ENCODE peak calls at places on chromosomes 4 and X, in six cellular contexts. T is GM23338; Y is Peyer's patch; H is effector memory CD4-positive, alpha-beta T cell; C is heart right ventricle; U is kidney. L is an unnamed sample.

GRCh38 chrX:151596282-151596681 is 32.8 kb downstream of the PASD1 start:
- DNase-seq in H (no peak), C (no peak), T (peak; percentile 2), U (no peak), Y (no peak), L (no peak)

GRCh38 chr4:186203391-186203802 is 12.0 kb downstream of the CYP4V2 start:
- DNase-seq in U (no peak), Y (no peak), H (no peak), T (no peak), C (no peak), L (no peak)

GRCh38 chrX:21798677-21799219 is 40.7 kb upstream of the MBTPS2 start:
- DNase-seq in H (no peak), C (no peak), T (no peak), U (no peak), Y (no peak), L (no peak)

GRCh38 chrX:80430826-80431501 is 10.7 kb downstream of the TENT5D start:
- DNase-seq in Y (no peak), C (no peak), H (no peak), U (no peak), T (peak; percentile 40), L (no peak)

GRCh38 chr4:166941629-166942028 is 292.7 kb downstream of the SPOCK3 start:
- DNase-seq in Y (no peak), U (no peak), T (no peak), C (no peak), H (no peak), L (no peak)

GRCh38 chrX:135489542-135489941 is 30.9 kb upstream of the INTS6L start:
- DNase-seq in H (no peak), T (no peak), Y (no peak), U (no peak), C (no peak), L (no peak)

GRCh38 chrX:119757979-119758681 is at the start of gene SOWAHD:
- DNase-seq in H (peak; percentile 24), U (peak; percentile 77), C (peak; percentile 34), T (peak; percentile 73), Y (peak; percentile 85), L (no peak)

GRCh38 chr4:40579983-40580382 is 49.7 kb downstream of the RBM47 start:
- DNase-seq in Y (no peak), U (no peak), C (no peak), T (no peak), H (no peak), L (no peak)

GRCh38 chr4:165384608-165385007 is 5.8 kb downstream of the CPE start:
- DNase-seq in U (no peak), T (peak; percentile 33), H (no peak), C (no peak), Y (no peak), L (no peak)

GRCh38 chr4:185510803-185511202 is 24.5 kb downstream of the PDLIM3 start:
- DNase-seq in C (no peak), T (no peak), Y (no peak), U (no peak), H (no peak), L (no peak)

GRCh38 chrX:13669246-13669689 is 16.3 kb downstream of the TCEANC start:
- DNase-seq in H (peak; percentile 43), T (no peak), U (peak; percentile 80), C (no peak), Y (peak; percentile 76), L (peak; percentile 66)

GRCh38 chrX:123927845-123928244 is 33.7 kb upstream of the STAG2 start:
- DNase-seq in C (no peak), H (no peak), Y (no peak), T (no peak), U (no peak), L (no peak)

GRCh38 chrX:44306336-44306735 is 37.1 kb downstream of the EFHC2 start:
- DNase-seq in C (no peak), T (no peak), Y (no peak), H (no peak), U (no peak), L (no peak)

GRCh38 chrX:107996124-107996523 is 14.0 kb upstream of the TEX13B start:
- DNase-seq in H (no peak), C (no peak), T (no peak), Y (no peak), U (no peak), L (no peak)

GRCh38 chr4:167234388-167234881 is at the start of gene SPOCK3:
- DNase-seq in C (peak; percentile 21), H (no peak), U (peak; percentile 73), T (peak; percentile 71), Y (no peak), L (no peak)

GRCh38 chr4:48699470-48699869 is 80.6 kb downstream of the FRYL start:
- DNase-seq in C (no peak), Y (no peak), U (no peak), H (no peak), T (no peak), L (no peak)
- H3K4me1 ChIP-seq in C (peaks cover 22% of the 10 kb centered on the region), Y (peaks cover 3% of the 10 kb centered on the region), U (peaks cover 8% of the 10 kb centered on the region), H (peaks cover 8% of the 10 kb centered on the region), T (peaks cover 42% of the 10 kb centered on the region), L (no peaks in the 10 kb centered on the region)

GRCh38 chrX:69154051-69154450 is 11.2 kb downstream of the PJA1 start:
- DNase-seq in Y (no peak), U (no peak), H (no peak), T (no peak), C (no peak), L (no peak)
- H3K4me1 ChIP-seq in Y (no peaks in the 10 kb centered on the region), U (no peaks in the 10 kb centered on the region), H (no peaks in the 10 kb centered on the region), T (peaks cover 43% of the 10 kb centered on the region), C (peaks cover 9% of the 10 kb centered on the region), L (no peaks in the 10 kb centered on the region)

GRCh38 chr4:184473265-184473514 is 1.2 kb downstream of the IRF2 start:
- DNase-seq in Y (no peak), T (no peak), H (no peak), U (no peak), C (no peak), L (no peak)

GRCh38 chr4:184474261-184475095 is at the start of gene IRF2:
- DNase-seq in Y (peak; percentile 99), C (peak; percentile 97), U (peak; percentile 99), H (peak; percentile 95), T (peak; percentile 96), L (peak; percentile 98)

GRCh38 chr4:184473515-184474260 is 662 bp downstream of the IRF2 start:
- DNase-seq in T (peak; percentile 61), U (peak; percentile 85), Y (peak; percentile 65), H (peak; percentile 37), C (peak; percentile 49), L (no peak)

GRCh38 chr4:184471872-184472539 is 2.3 kb downstream of the IRF2 start:
- DNase-seq in C (no peak), U (no peak), T (no peak), Y (no peak), H (no peak), L (no peak)

DNA sequence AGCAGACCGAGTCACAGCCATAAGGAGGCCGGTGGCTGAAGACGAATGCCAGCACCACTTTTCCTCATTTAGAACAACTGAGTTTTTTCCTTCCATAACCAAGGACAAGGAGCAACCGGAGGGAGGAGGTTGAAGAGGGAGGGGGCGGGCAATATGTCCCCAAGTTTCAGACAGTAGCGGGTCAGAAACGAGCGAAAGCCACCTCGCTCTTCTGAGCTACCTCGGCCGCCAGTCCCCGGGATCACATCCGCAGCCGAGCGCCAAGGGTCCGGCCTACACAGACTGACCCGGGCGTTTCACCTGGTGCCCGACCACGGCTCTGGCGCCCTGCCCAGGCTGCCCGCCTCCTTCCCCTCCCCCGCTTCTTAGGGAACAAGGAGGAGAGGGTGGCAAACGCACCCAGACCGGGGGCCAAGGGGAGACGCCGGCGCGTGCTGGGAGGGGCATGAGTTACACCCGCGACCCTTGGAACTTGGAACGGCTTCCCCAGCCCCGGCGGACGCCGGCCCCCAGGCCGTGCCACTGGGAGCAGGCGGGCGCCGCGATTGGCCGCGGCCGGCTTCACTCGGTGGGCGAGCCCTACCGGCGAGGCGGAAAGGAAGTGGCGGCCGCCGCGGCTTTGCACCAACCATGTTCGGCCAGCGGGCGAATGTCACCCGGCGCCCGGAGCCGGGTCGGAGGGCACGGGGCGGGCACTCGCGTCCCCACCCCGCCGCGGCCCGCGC is 1.6 kb downstream of the IRF2 start:
- DNase-seq in U (peak; percentile 95), T (peak; percentile 79), C (peak; percentile 87), Y (peak; percentile 93), H (peak; percentile 53), L (peak; percentile 73)
- H3K4me1 ChIP-seq in U (peaks cover 23% of the 10 kb centered on the region), T (peaks cover 30% of the 10 kb centered on the region), C (peaks cover 71% of the 10 kb centered on the region), Y (no peaks in the 10 kb centered on the region), H (peaks cover 27% of the 10 kb centered on the region), L (peaks cover 58% of the 10 kb centered on the region)

GRCh38 chrX:75210602-75211001 is 54.5 kb upstream of the ABCB7 start:
- DNase-seq in C (no peak), Y (no peak), U (no peak), T (no peak), H (no peak), L (no peak)
- H3K4me1 ChIP-seq in C (no peaks in the 10 kb centered on the region), Y (no peaks in the 10 kb centered on the region), U (no peaks in the 10 kb centered on the region), T (no peaks in the 10 kb centered on the region), H (no peaks in the 10 kb centered on the region), L (no peaks in the 10 kb centered on the region)

GRCh38 chr4:89287945-89288344 is 19.7 kb downstream of the GPRIN3 start:
- DNase-seq in C (no peak), Y (no peak), T (no peak), U (no peak), H (no peak), L (no peak)

GRCh38 chr4:89283975-89284556 is 23.5 kb downstream of the GPRIN3 start:
- DNase-seq in T (no peak), Y (no peak), H (no peak), C (no peak), U (no peak), L (no peak)

GRCh38 chr4:89284828-89285227 is 22.8 kb downstream of the GPRIN3 start:
- DNase-seq in C (no peak), U (no peak), Y (no peak), H (no peak), T (no peak), L (no peak)

GRCh38 chr4:89283226-89283974 is 24.2 kb downstream of the GPRIN3 start:
- DNase-seq in H (peak; percentile 51), C (no peak), T (no peak), Y (peak; percentile 70), U (no peak), L (no peak)

GRCh38 chr4:89285735-89286134 is 21.9 kb downstream of the GPRIN3 start:
- DNase-seq in C (no peak), T (no peak), U (no peak), H (no peak), Y (no peak), L (no peak)
- H3K4me1 ChIP-seq in C (peaks cover 54% of the 10 kb centered on the region), T (peaks cover 26% of the 10 kb centered on the region), U (peaks cover 18% of the 10 kb centered on the region), H (peaks cover 72% of the 10 kb centered on the region), Y (no peaks in the 10 kb centered on the region), L (no peaks in the 10 kb centered on the region)

DNA sequence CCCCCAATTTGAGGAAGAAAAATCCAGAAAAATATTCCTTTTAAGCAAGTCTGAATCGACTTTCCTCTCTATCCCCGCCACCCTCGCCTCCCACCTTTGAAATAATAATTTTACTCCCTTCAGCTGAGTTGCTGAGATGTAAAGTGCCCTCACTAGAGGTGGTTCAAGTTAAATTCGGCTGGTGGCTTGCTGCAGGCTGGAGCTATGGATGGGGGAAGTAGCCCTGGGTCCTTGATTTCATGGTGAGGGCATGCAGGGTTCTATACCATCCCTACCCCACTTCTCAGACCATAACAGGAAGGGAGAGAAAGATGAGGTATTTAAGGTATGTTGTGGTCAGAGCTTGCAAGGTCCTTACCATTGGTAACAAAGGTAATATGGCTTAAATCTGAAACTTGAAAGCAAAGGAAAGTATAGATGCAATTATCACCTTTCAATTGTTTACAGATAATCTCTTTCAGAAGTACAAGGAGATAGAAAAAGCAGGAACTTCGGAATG is 440.0 kb downstream of the INPP4B start:
- DNase-seq in C (no peak), H (no peak), U (no peak), T (peak; percentile 35), Y (no peak), L (no peak)
- H3K4me1 ChIP-seq in C (peaks cover 48% of the 10 kb centered on the region), H (peaks cover 17% of the 10 kb centered on the region), U (peaks cover 10% of the 10 kb centered on the region), T (peaks cover 45% of the 10 kb centered on the region), Y (no peaks in the 10 kb centered on the region), L (peaks cover 24% of the 10 kb centered on the region)

GRCh38 chr4:155909615-155910226 is 6.2 kb downstream of the TDO2 start:
- DNase-seq in U (no peak), Y (no peak), H (no peak), T (no peak), C (no peak), L (no peak)
- H3K4me1 ChIP-seq in U (no peaks in the 10 kb centered on the region), Y (no peaks in the 10 kb centered on the region), H (no peaks in the 10 kb centered on the region), T (peaks cover 2% of the 10 kb centered on the region), C (no peaks in the 10 kb centered on the region), L (no peaks in the 10 kb centered on the region)

L was measured in right atrium auricular region.